ENCODE peak calls at places on chromosomes 3 and 15, in six cellular contexts. S is GF-D8, T is tibial artery, B is adipocyte, W is HEK293T, H is iPS-NIHi11. J is an unnamed sample.

GRCh38 chr3:79286882-79287281 is 480.9 kb downstream of the ROBO1 start:
- DNase-seq in T (no peak), H (no peak), S (no peak), B (no peak), W (no peak), J (no peak)

GRCh38 chr15:34359416-34359815 is 7.6 kb downstream of the LPCAT4 start:
- DNase-seq in W (no peak), S (no peak), H (no peak), T (no peak), B (no peak), J (no peak)

GRCh38 chr3:84601303-84601702 is 357.5 kb upstream of the CADM2 start:
- DNase-seq in W (no peak), B (no peak), S (no peak), H (peak; percentile 7), T (no peak), J (no peak)

GRCh38 chr3:191476053-191476787 is 15.3 kb downstream of the PYDC2 start:
- DNase-seq in S (no peak), H (no peak), T (no peak), W (no peak), B (no peak), J (no peak)

GRCh38 chr3:61894988-61895935 is 333.9 kb downstream of the PTPRG start:
- DNase-seq in H (peak; percentile 43), S (peak; percentile 4), T (peak; percentile 79), B (peak; percentile 78), W (peak; percentile 58), J (no peak)

GRCh38 chr15:39025331-39025730 is 460.7 kb upstream of the RASGRP1 start:
- DNase-seq in W (no peak), S (no peak), B (peak; percentile 81), T (no peak), H (no peak), J (no peak)

GRCh38 chr15:60975203-60975602 is 253.9 kb downstream of the RORA start:
- DNase-seq in S (no peak), B (no peak), W (no peak), H (no peak), T (no peak), J (no peak)

GRCh38 chr15:71136159-71137137 is 21.2 kb downstream of the THSD4 start:
- DNase-seq in B (peak; percentile 72), W (no peak), S (no peak), H (no peak), T (no peak), J (no peak)

GRCh38 chr15:73051402-73051810 is 857 bp upstream of the NEO1 start:
- DNase-seq in T (no peak), B (no peak), S (no peak), W (no peak), H (peak; percentile 53), J (peak; percentile 72)

GRCh38 chr3:184691397-184692131 is 20.3 kb downstream of the MAGEF1 start:
- DNase-seq in H (no peak), W (no peak), T (no peak), B (peak; percentile 60), S (no peak), J (no peak)

GRCh38 chr15:70014860-70015490 is 82.7 kb downstream of the TLE3 start:
- DNase-seq in W (no peak), B (no peak), H (peak; percentile 87), S (no peak), T (no peak), J (no peak)

GRCh38 chr15:41982133-41982930 is 10.0 kb upstream of the EHD4 start:
- DNase-seq in B (no peak), H (no peak), S (no peak), T (peak; percentile 33), W (no peak), J (no peak)

GRCh38 chr3:42115223-42115622 is 24.1 kb downstream of the TRAK1 start:
- DNase-seq in H (no peak), W (no peak), B (no peak), S (no peak), T (peak; percentile 57), J (no peak)

GRCh38 chr15:54082836-54083492 is 104.7 kb downstream of the UNC13C start:
- DNase-seq in T (no peak), H (peak; percentile 69), S (no peak), W (peak; percentile 12), B (no peak), J (no peak)

GRCh38 chr3:10192953-10193691 is 28.4 kb downstream of the IRAK2 start:
- DNase-seq in H (peak; percentile 68), B (peak; percentile 93), W (peak; percentile 36), T (peak; percentile 74), S (no peak), J (no peak)

GRCh38 chr15:31357148-31357547 is 30.5 kb downstream of the KLF13 start:
- DNase-seq in T (no peak), H (no peak), W (no peak), B (no peak), S (peak; percentile 16), J (no peak)

GRCh38 chr3:141845407-141846049 is 30.9 kb upstream of the ATP1B3 start:
- DNase-seq in B (no peak), W (no peak), H (no peak), S (no peak), T (no peak), J (no peak)

GRCh38 chr15:26974120-26974780 is 3.3 kb downstream of the GABRG3 start:
- DNase-seq in H (peak; percentile 33), S (no peak), T (no peak), W (no peak), B (peak; percentile 2), J (no peak)

GRCh38 chr3:131444180-131444579 is 58.6 kb downstream of the MRPL3 start:
- DNase-seq in W (no peak), S (no peak), T (no peak), H (no peak), B (no peak), J (no peak)

GRCh38 chr3:178634975-178635374 is 98.7 kb downstream of the KCNMB2 start:
- DNase-seq in S (no peak), W (no peak), B (no peak), T (no peak), H (no peak), J (no peak)

GRCh38 chr3:87958289-87958688 is 100.5 kb downstream of the CGGBP1 start:
- DNase-seq in B (no peak), S (no peak), T (no peak), H (no peak), W (no peak), J (no peak)

GRCh38 chr15:76196286-76196948 is 114.9 kb downstream of the ETFA start:
- DNase-seq in W (no peak), T (peak; percentile 81), H (peak; percentile 61), S (no peak), B (peak; percentile 67), J (peak; percentile 54)

GRCh38 chr3:106440672-106441071 is 571.9 kb upstream of the CBLB start:
- DNase-seq in T (no peak), W (no peak), H (no peak), S (no peak), B (no peak), J (no peak)

GRCh38 chr15:76058714-76059319 is 968 bp upstream of the TMEM266 start:
- DNase-seq in B (peak; percentile 6), S (no peak), T (no peak), W (peak; percentile 42), H (no peak), J (no peak)

GRCh38 chr3:122167630-122168029 is 15.8 kb upstream of the CASR start:
- DNase-seq in H (no peak), B (no peak), W (no peak), T (no peak), S (peak; percentile 22), J (no peak)

GRCh38 chr3:126208182-126208581 is 27.8 kb upstream of the ALDH1L1 start:
- DNase-seq in S (no peak), H (no peak), B (no peak), W (no peak), T (no peak), J (no peak)

GRCh38 chr15:58606577-58607080 is 142.9 kb downstream of the ADAM10 start:
- DNase-seq in T (no peak), B (no peak), H (no peak), W (no peak), S (no peak), J (no peak)

GRCh38 chr3:156811092-156811862 is 14.9 kb upstream of the LEKR1 start:
- DNase-seq in B (peak; percentile 68), S (no peak), W (no peak), T (no peak), H (no peak), J (no peak)